ENCODE peak calls at places on chromosomes 6 and 20, in seven cellular contexts. Y is T-helper 2 cell; I is HEK293T; G is hippocampal formation; L is epithelial cell of prostate; D is CD4-positive, alpha-beta memory T cell; W is posterior cingulate gyrus. H is an unnamed sample.

GRCh38 chr6:33080127-33081089 is 4.6 kb downstream of the HLA-DPB1 start:
- DNase-seq in L (no peak), Y (no peak), D (no peak), I (no peak), G (no peak), W (no peak), H (no peak)

GRCh38 chr20:25053207-25054132 is 4.5 kb downstream of the ACSS1 start:
- DNase-seq in L (no peak), D (no peak), I (no peak), W (no peak), G (peak; percentile 40), Y (no peak), H (no peak)

GRCh38 chr6:135692426-135692825 is 159.1 kb upstream of the PDE7B start:
- DNase-seq in G (no peak), I (no peak), Y (no peak), L (no peak), W (no peak), D (no peak), H (no peak)

GRCh38 chr6:26197736-26198625 is 110.8 kb downstream of the HFE start:
- DNase-seq in G (no peak), D (peak; percentile 39), W (no peak), L (no peak), Y (no peak), I (no peak), H (no peak)

GRCh38 chr20:32538526-32538918 is 46.6 kb downstream of the NOL4L start:
- DNase-seq in Y (no peak), I (no peak), L (no peak), D (peak; percentile 32), G (no peak), W (no peak), H (no peak)

GRCh38 chr20:63475209-63475608 is 2.8 kb upstream of the KCNQ2 start:
- DNase-seq in G (no peak), W (no peak), Y (no peak), I (no peak), L (no peak), D (no peak), H (no peak)

GRCh38 chr6:135922170-135922569 is 70.7 kb downstream of the PDE7B start:
- DNase-seq in W (no peak), G (peak; percentile 13), L (peak; percentile 92), D (no peak), Y (no peak), I (peak; percentile 30), H (no peak)

GRCh38 chr6:170108456-170108855 is 182.4 kb downstream of the DLL1 start:
- DNase-seq in L (no peak), G (no peak), I (no peak), W (no peak), Y (no peak), D (no peak), H (no peak)

GRCh38 chr20:50415031-50415515 is 95.1 kb upstream of the PTPN1 start:
- DNase-seq in W (no peak), I (no peak), G (no peak), Y (no peak), D (no peak), L (no peak), H (no peak)

GRCh38 chr20:645318-646106 is 7.5 kb downstream of the SRXN1 start:
- DNase-seq in Y (peak; percentile 48), I (peak; percentile 84), D (peak; percentile 54), G (peak; percentile 19), W (peak; percentile 46), L (no peak), H (peak; percentile 93)

GRCh38 chr6:158072083-158072721 is 90.5 kb downstream of the SYNJ2 start:
- DNase-seq in L (no peak), D (peak; percentile 57), W (peak; percentile 64), I (peak; percentile 85), Y (peak; percentile 46), G (peak; percentile 75), H (peak; percentile 86)

GRCh38 chr6:163460307-163460782 is 45.8 kb downstream of the QKI start:
- DNase-seq in L (no peak), G (no peak), D (peak; percentile 63), W (no peak), I (no peak), Y (no peak), H (peak; percentile 29)

GRCh38 chr20:37439223-37439933 is 81.7 kb upstream of the NNAT start:
- DNase-seq in D (no peak), I (no peak), G (no peak), L (no peak), W (no peak), Y (no peak), H (no peak)

GRCh38 chr6:49326337-49326736 is 136.7 kb downstream of the MMUT start:
- DNase-seq in D (no peak), L (peak; percentile 52), W (no peak), Y (no peak), I (no peak), G (no peak), H (no peak)

GRCh38 chr6:4017847-4018193 is 61.1 kb downstream of the FAM217A start:
- DNase-seq in W (no peak), L (no peak), I (peak; percentile 12), Y (no peak), G (no peak), D (no peak), H (peak; percentile 29)

GRCh38 chr6:81465859-81466258 is 286.6 kb downstream of the TENT5A start:
- DNase-seq in W (no peak), Y (no peak), I (no peak), G (no peak), L (no peak), D (no peak), H (no peak)

GRCh38 chr6:70363741-70364493 is 49.4 kb upstream of the FAM135A start:
- DNase-seq in L (no peak), Y (no peak), D (no peak), G (no peak), I (no peak), W (no peak), H (no peak)

GRCh38 chr6:79525272-79526100 is 11.7 kb downstream of the LCA5 start:
- DNase-seq in W (no peak), Y (no peak), G (no peak), I (no peak), L (no peak), D (no peak), H (no peak)

GRCh38 chr20:25643735-25644134 is 19.9 kb upstream of the NANP start:
- DNase-seq in I (no peak), W (no peak), Y (no peak), D (peak; percentile 4), L (no peak), G (no peak), H (no peak)

GRCh38 chr6:135568366-135568765 is 70.8 kb upstream of the AHI1 start:
- DNase-seq in G (no peak), D (peak; percentile 47), W (no peak), Y (peak; percentile 28), I (no peak), L (no peak), H (peak; percentile 44)

GRCh38 chr20:5806457-5807263 is 56.5 kb downstream of the SHLD1 start:
- DNase-seq in L (no peak), D (no peak), Y (peak; percentile 6), G (no peak), I (no peak), W (no peak), H (no peak)

GRCh38 chr6:54847799-54848597 is 1.4 kb downstream of the FAM83B start:
- DNase-seq in L (peak; percentile 86), G (no peak), I (no peak), Y (no peak), W (no peak), D (no peak), H (no peak)

GRCh38 chr6:121694389-121695185 is 259.1 kb downstream of the GJA1 start:
- DNase-seq in I (no peak), D (no peak), Y (no peak), G (no peak), L (no peak), W (no peak), H (no peak)

GRCh38 chr6:45838486-45838885 is 177.2 kb downstream of the CLIC5 start:
- DNase-seq in L (no peak), G (no peak), W (no peak), D (no peak), I (no peak), Y (no peak), H (no peak)

H was measured in GM13977.